ENCODE peak calls at places on chromosomes 1 and 21, in ten cellular contexts. O is fibroblast of villous mesenchyme, M is choroid plexus epithelial cell, V is adrenal gland, U is uterus, K is mammary epithelial cell, H is psoas muscle, P is cardiac fibroblast, Y is body of pancreas, T is colonic mucosa. W is an unnamed sample.
A peak's percentile ranks its signal among the peaks of the same experiment; 100 is the strongest.

GRCh38 chr1:110584045-110584444 is 22.1 kb downstream of the KCNA2 start:
- DNase-seq in O (no peak), M (no peak), V (no peak), U (no peak), K (no peak), H (no peak), P (no peak), Y (peak; percentile 3), T (no peak), W (no peak)

GRCh38 chr1:158060001-158060400 is 66.6 kb downstream of the KIRREL1 start:
- DNase-seq in O (no peak), M (no peak), V (no peak), U (no peak), K (no peak), H (no peak), P (no peak), Y (no peak), T (no peak), W (no peak)

GRCh38 chr1:198656500-198656932 is 17.7 kb downstream of the PTPRC start:
- DNase-seq in O (peak; percentile 89), M (no peak), V (peak; percentile 15), U (no peak), K (peak; percentile 21), H (no peak), P (peak; percentile 16), Y (no peak), T (peak; percentile 77), W (no peak)

GRCh38 chr1:23745515-23745914 is 2.2 kb downstream of the ELOA start:
- DNase-seq in O (peak; percentile 44), M (peak; percentile 70), V (no peak), U (no peak), K (peak; percentile 36), H (no peak), P (peak; percentile 63), Y (peak; percentile 69), T (no peak), W (peak; percentile 60)

GRCh38 chr1:231139125-231139649 is 22.7 kb upstream of the TRIM67 start:
- DNase-seq in O (peak; percentile 41), M (peak; percentile 94), V (no peak), U (no peak), K (peak; percentile 13), H (no peak), P (peak; percentile 93), Y (no peak), T (no peak), W (peak; percentile 42)

GRCh38 chr1:109067883-109068282 is 7.9 kb downstream of the TAF13 start:
- DNase-seq in O (no peak), M (no peak), V (no peak), U (no peak), K (no peak), H (no peak), P (no peak), Y (no peak), T (no peak), W (no peak)

GRCh38 chr21:41399401-41399800 is 26.6 kb upstream of the MX1 start:
- DNase-seq in O (no peak), M (no peak), V (no peak), U (no peak), K (no peak), H (no peak), P (no peak), Y (no peak), T (no peak), W (no peak)

GRCh38 chr21:46009951-46010655 is 28.5 kb downstream of the COL6A1 start:
- DNase-seq in O (no peak), M (no peak), V (peak; percentile 4), U (no peak), K (no peak), H (no peak), P (no peak), Y (no peak), T (peak; percentile 13), W (no peak)

GRCh38 chr1:207069858-207070506 is 16.9 kb downstream of the PFKFB2 start:
- DNase-seq in O (no peak), M (no peak), V (no peak), U (no peak), K (no peak), H (peak; percentile 44), P (no peak), Y (no peak), T (peak; percentile 18), W (no peak)

GRCh38 chr1:109910963-109911798 is 532 bp downstream of the CSF1 start:
- DNase-seq in O (no peak), M (no peak), V (no peak), U (no peak), K (peak; percentile 24), H (peak; percentile 38), P (no peak), Y (peak; percentile 36), T (no peak), W (no peak)

GRCh38 chr1:43968348-43968948 is 1.4 kb upstream of the DPH2 start:
- DNase-seq in O (peak; percentile 36), M (peak; percentile 46), V (no peak), U (no peak), K (no peak), H (no peak), P (peak; percentile 39), Y (no peak), T (no peak), W (no peak)

GRCh38 chr1:146022403-146023127 is 1.0 kb upstream of the HJV start:
- DNase-seq in O (no peak), M (no peak), V (no peak), U (no peak), K (no peak), H (no peak), P (no peak), Y (no peak), T (no peak), W (no peak)

GRCh38 chr1:166307261-166308188 is 140.7 kb upstream of the FAM78B start:
- DNase-seq in O (no peak), M (no peak), V (no peak), U (no peak), K (no peak), H (no peak), P (no peak), Y (no peak), T (no peak), W (no peak)

GRCh38 chr1:205812271-205812877 is 624 bp downstream of the SLC41A1 start:
- DNase-seq in O (peak; percentile 23), M (peak; percentile 16), V (no peak), U (peak; percentile 44), K (peak; percentile 11), H (no peak), P (peak; percentile 31), Y (no peak), T (peak; percentile 25), W (no peak)

GRCh38 chr1:239987103-239987745 is 104.5 kb upstream of the FMN2 start:
- DNase-seq in O (peak; percentile 49), M (peak; percentile 71), V (peak; percentile 65), U (no peak), K (peak; percentile 5), H (no peak), P (peak; percentile 60), Y (peak; percentile 63), T (peak; percentile 30), W (peak; percentile 26)

DNA sequence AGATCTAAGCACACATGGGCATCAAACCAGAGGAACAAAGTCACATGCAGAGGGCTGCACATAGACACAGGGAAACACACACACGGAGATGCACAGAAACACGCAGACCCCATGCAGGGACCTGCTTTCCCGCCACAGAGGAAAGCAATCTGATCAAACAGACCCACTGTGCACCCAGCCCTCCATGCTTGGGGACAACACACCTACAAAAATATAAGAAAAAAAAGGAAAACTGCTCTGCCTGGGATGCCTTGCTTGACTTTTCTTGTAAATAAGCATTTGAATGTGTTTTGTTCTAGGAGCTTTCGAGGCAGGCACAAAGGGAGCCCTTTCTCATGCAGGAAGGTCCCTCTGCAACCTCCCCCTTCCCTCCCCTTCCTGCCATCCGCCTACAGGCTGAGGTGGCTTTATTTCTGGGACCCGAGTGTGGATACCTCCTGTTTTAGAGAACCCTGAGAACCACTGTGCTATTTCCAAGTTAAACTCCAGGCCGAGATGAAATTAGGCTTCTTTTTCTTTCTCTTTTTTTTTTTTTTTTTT is 3.5 kb upstream of the ICMT start:
- DNase-seq in O (no peak), M (no peak), V (no peak), U (no peak), K (no peak), H (no peak), P (no peak), Y (no peak), T (no peak), W (no peak)
- H3K4me3 ChIP-seq in O (no peak overlapping the region), M (no peak overlapping the region), V (no peak overlapping the region), U (no peak overlapping the region), K (no peak overlapping the region), H (no peak overlapping the region), P (no peak overlapping the region), Y (no peak overlapping the region), T (no peak overlapping the region), W (no peak overlapping the region)

GRCh38 chr1:8910331-8910730 is 31.8 kb upstream of the ENO1 start:
- DNase-seq in O (no peak), M (no peak), V (no peak), U (no peak), K (no peak), H (no peak), P (no peak), Y (no peak), T (no peak), W (no peak)
- TF ChIP-seq CTCF in O (no peak), M (peak; percentile 5), V (no peak), U (no peak), K (no peak), H (no peak), P (no peak), Y (no peak), T (no peak), W (no peak)

GRCh38 chr1:183636783-183637182 is 1.2 kb upstream of the ARPC5 start:
- DNase-seq in O (no peak), M (no peak), V (no peak), U (no peak), K (no peak), H (no peak), P (no peak), Y (no peak), T (no peak), W (no peak)
- H3K4me3 ChIP-seq in O (no peak overlapping the region), M (no peak overlapping the region), V (no peak overlapping the region), U (no peak overlapping the region), K (no peak overlapping the region), H (peak overlapping the region; percentile 90), P (peak overlapping the region; percentile 74), Y (no peak overlapping the region), T (no peak overlapping the region), W (no peak overlapping the region)

DNA sequence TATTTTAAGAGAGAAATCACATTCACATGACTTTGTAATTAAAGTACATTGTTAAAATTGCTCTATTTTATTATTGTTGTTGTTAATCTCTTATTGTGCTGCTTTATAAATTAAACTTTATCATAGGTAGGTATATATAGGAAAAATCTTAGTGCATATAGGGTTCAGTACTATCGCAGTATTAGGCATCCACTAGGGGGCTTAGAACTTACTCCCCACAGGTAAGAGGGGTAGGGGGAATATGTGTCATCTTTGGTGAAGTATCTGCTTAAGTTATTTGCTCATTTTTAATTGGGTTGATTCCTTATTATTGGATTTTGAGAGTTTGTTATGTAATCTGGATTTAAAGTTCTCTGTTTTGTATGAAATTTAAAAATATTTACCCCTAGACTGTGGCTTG is 385.2 kb downstream of the DUSP10 start:
- DNase-seq in O (no peak), M (no peak), V (no peak), U (no peak), K (no peak), H (no peak), P (no peak), Y (no peak), T (no peak), W (no peak)
- TF ChIP-seq CTCF in O (peak; percentile 14), M (no peak), V (no peak), U (no peak), K (peak; percentile 2), H (no peak), P (no peak), Y (no peak), T (no peak), W (no peak)